ENCODE peak calls at places on chromosomes 7 and 10, in eight cellular contexts. P, N, Z, U, F, V, M and A are unnamed samples. For H3K27me3, the result is how much of the 10 kb centered on the place peaks cover.

GRCh38 chr10:10223129-10223528 is 794.5 kb upstream of the CELF2 start:
- DNase-seq in P (no peak), Z (no peak), V (no peak), M (no peak), N (no peak), U (no peak), F (no peak), A (no peak)

GRCh38 chr10:117699436-117700075 is 157.0 kb downstream of the EMX2 start:
- DNase-seq in P (no peak), N (no peak), Z (no peak), U (no peak), F (no peak), M (no peak), V (no peak), A (no peak)

GRCh38 chr7:5417106-5418071 is 6.2 kb downstream of the TNRC18 start:
- DNase-seq in F (peak), V (no peak), Z (no peak), M (no peak), N (no peak), U (peak), P (no peak), A (no peak)

GRCh38 chr7:116492654-116493109 is 6.9 kb upstream of the CAV2 start:
- DNase-seq in P (no peak), N (no peak), U (no peak), F (peak), Z (no peak), V (no peak), M (no peak), A (no peak)

GRCh38 chr7:119197872-119198527 is 973.5 kb downstream of the ANKRD7 start:
- DNase-seq in V (no peak), U (peak), Z (no peak), F (peak), M (no peak), N (no peak), P (peak), A (no peak)

GRCh38 chr10:78491812-78492211 is 458.1 kb downstream of the RPS24 start:
- DNase-seq in P (no peak), M (no peak), F (peak), N (no peak), U (no peak), V (no peak), Z (no peak), A (no peak)

GRCh38 chr7:47474937-47475879 is 106.7 kb downstream of the TNS3 start:
- DNase-seq in U (peak), Z (peak), N (peak), F (peak), M (peak), P (peak), V (peak), A (peak)

GRCh38 chr7:41029072-41029492 is 673.8 kb downstream of the INHBA start:
- DNase-seq in N (no peak), F (peak), Z (no peak), U (no peak), V (no peak), M (no peak), P (peak), A (no peak)

GRCh38 chr7:924541-925231 is 29.8 kb downstream of the ADAP1 start:
- DNase-seq in P (no peak), V (no peak), Z (peak), N (peak), M (no peak), U (peak), F (peak), A (peak)

GRCh38 chr10:12583891-12584595 is 234.7 kb downstream of the CAMK1D start:
- DNase-seq in U (no peak), M (no peak), Z (no peak), F (no peak), P (no peak), V (no peak), N (no peak), A (no peak)

GRCh38 chr10:88256013-88256680 is 327.0 kb downstream of the RNLS start:
- DNase-seq in U (no peak), N (peak), F (no peak), M (peak), P (no peak), V (no peak), Z (no peak), A (peak)

GRCh38 chr10:49328401-49329185 is 29.6 kb downstream of the C10orf71 start:
- DNase-seq in Z (peak), N (no peak), U (peak), P (no peak), V (no peak), M (no peak), F (no peak), A (peak)

GRCh38 chr7:38367301-38367700 is 93.9 kb upstream of the TARP start:
- DNase-seq in V (no peak), U (no peak), N (no peak), P (no peak), M (no peak), F (no peak), Z (no peak), A (no peak)

GRCh38 chr10:102140913-102141540 is 8.2 kb downstream of the PPRC1 start:
- DNase-seq in P (no peak), F (no peak), U (no peak), V (no peak), M (no peak), N (no peak), Z (no peak), A (no peak)

GRCh38 chr10:17673517-17674051 is 29.6 kb downstream of the STAM start:
- DNase-seq in V (no peak), Z (no peak), F (peak), N (no peak), U (no peak), M (peak), P (peak), A (no peak)

GRCh38 chr7:104664648-104665047 is 336.2 kb downstream of the LHFPL3 start:
- DNase-seq in U (no peak), M (no peak), P (no peak), N (no peak), F (no peak), Z (no peak), V (no peak), A (no peak)

GRCh38 chr10:18886102-18886501 is 162.5 kb upstream of the MALRD1 start:
- DNase-seq in V (no peak), U (no peak), M (no peak), P (no peak), F (peak), Z (no peak), N (no peak), A (no peak)

GRCh38 chr7:81075150-81075549 is 156.3 kb upstream of the SEMA3C start:
- DNase-seq in F (peak), Z (no peak), P (peak), M (no peak), N (no peak), U (no peak), V (no peak), A (no peak)

GRCh38 chr7:130954918-130955559 is 221.0 kb upstream of the KLF14 start:
- DNase-seq in Z (no peak), N (no peak), V (no peak), M (no peak), P (no peak), F (no peak), U (no peak), A (no peak)

GRCh38 chr7:157568071-157568784 is 231.4 kb downstream of the DNAJB6 start:
- DNase-seq in U (no peak), P (no peak), M (no peak), V (no peak), Z (no peak), F (no peak), N (no peak), A (peak)

GRCh38 chr10:80454526-80455460 is 683 bp downstream of the TSPAN14 start:
- DNase-seq in N (peak), U (peak), P (no peak), F (no peak), V (no peak), Z (peak), M (no peak), A (peak)

GRCh38 chr10:59674211-59674836 is 35.3 kb downstream of the SLC16A9 start:
- DNase-seq in Z (no peak), M (no peak), P (no peak), F (peak), U (no peak), N (peak), V (no peak), A (no peak)

GRCh38 chr10:17074548-17074860 is 55.1 kb downstream of the CUBN start:
- DNase-seq in P (no peak), V (no peak), F (peak), N (no peak), M (no peak), U (no peak), Z (no peak), A (no peak)

GRCh38 chr7:92489634-92490033 is 11.9 kb upstream of the ERVW-1 start:
- DNase-seq in N (no peak), F (peak), U (no peak), V (no peak), M (peak), Z (no peak), P (no peak), A (no peak)

GRCh38 chr10:4006848-4007247 is 221.8 kb upstream of the KLF6 start:
- DNase-seq in N (no peak), U (no peak), F (peak), V (no peak), P (no peak), Z (no peak), M (no peak), A (no peak)

GRCh38 chr7:79452495-79453265 is 787 bp downstream of the MAGI2 start:
- DNase-seq in M (no peak), F (peak), N (peak), P (no peak), Z (peak), U (no peak), V (no peak), A (peak)

GRCh38 chr10:110746969-110747608 is 103.0 kb downstream of the RBM20 start:
- DNase-seq in Z (no peak), N (no peak), U (no peak), F (no peak), M (no peak), P (no peak), V (no peak), A (no peak)

GRCh38 chr7:151416921-151417320 is 7.1 kb upstream of the WDR86 start:
- DNase-seq in F (no peak), V (no peak), U (no peak), Z (peak), M (no peak), P (no peak), N (peak), A (no peak)

GRCh38 chr10:77247076-77247561 is 390.5 kb downstream of the KCNMA1 start:
- DNase-seq in M (no peak), Z (no peak), P (no peak), N (no peak), U (no peak), V (no peak), F (peak), A (no peak)

GRCh38 chr10:59222788-59223187 is 46.3 kb downstream of the PHYHIPL start:
- DNase-seq in U (no peak), Z (no peak), F (peak), P (no peak), N (no peak), V (no peak), M (no peak), A (no peak)

GRCh38 chr10:118590334-118590733 is 5.1 kb downstream of the PRLHR start:
- DNase-seq in P (no peak), U (peak), Z (no peak), V (no peak), N (no peak), F (no peak), M (no peak), A (no peak)

GRCh38 chr10:124000792-124001201 is 92.6 kb downstream of the CHST15 start:
- DNase-seq in M (no peak), P (no peak), U (no peak), V (no peak), N (no peak), Z (no peak), F (no peak), A (no peak)

GRCh38 chr7:5701085-5701914 is 80.2 kb downstream of the RNF216 start:
- DNase-seq in N (no peak), F (peak), P (no peak), V (no peak), M (no peak), Z (no peak), U (no peak), A (no peak)

GRCh38 chr10:12564173-12564572 is 214.8 kb downstream of the CAMK1D start:
- DNase-seq in Z (no peak), P (no peak), N (no peak), U (no peak), M (no peak), F (peak), V (no peak), A (no peak)

GRCh38 chr7:73809454-73810090 is 21.2 kb upstream of the CLDN4 start:
- DNase-seq in Z (peak), M (no peak), P (peak), U (no peak), N (no peak), V (no peak), F (no peak), A (no peak)

GRCh38 chr7:48090095-48090805 is 1.2 kb downstream of the UPP1 start:
- DNase-seq in Z (no peak), P (no peak), U (no peak), V (no peak), F (peak), M (no peak), N (no peak), A (peak)

GRCh38 chr7:93690021-93690420 is 115.5 kb upstream of the CALCR start:
- DNase-seq in V (no peak), U (no peak), M (no peak), F (no peak), N (no peak), Z (no peak), P (no peak), A (no peak)

GRCh38 chr7:93697901-93698300 is 123.4 kb upstream of the CALCR start:
- DNase-seq in P (no peak), N (no peak), Z (no peak), U (no peak), M (no peak), F (no peak), V (no peak), A (no peak)

DNA sequence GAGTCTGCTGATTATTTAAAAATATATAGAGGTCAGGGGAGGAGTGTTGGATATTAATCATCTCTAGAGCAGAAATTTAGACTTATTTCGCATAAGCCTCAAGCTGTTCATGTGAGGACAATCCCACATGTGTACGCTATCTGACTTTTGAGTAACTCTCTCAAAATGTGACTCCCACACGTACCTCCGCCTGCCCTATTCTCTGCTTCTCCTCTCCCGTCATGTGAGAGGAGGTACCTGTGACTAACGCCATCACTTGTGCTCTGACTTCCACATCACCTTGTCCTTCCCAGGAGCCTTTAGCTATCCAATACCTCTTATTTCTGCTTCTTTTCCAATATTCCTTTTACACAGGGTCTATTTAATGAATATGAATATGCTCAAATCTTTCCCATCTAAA is 119.3 kb upstream of the CALCR start:
- DNase-seq in N (no peak), F (no peak), U (no peak), Z (no peak), P (no peak), M (no peak), V (no peak), A (no peak)
- H3K27me3 ChIP-seq in N (under half), F (under half), U (under half), Z (under half), P (under half), M (under half), V (under half), A (under half)

DNA sequence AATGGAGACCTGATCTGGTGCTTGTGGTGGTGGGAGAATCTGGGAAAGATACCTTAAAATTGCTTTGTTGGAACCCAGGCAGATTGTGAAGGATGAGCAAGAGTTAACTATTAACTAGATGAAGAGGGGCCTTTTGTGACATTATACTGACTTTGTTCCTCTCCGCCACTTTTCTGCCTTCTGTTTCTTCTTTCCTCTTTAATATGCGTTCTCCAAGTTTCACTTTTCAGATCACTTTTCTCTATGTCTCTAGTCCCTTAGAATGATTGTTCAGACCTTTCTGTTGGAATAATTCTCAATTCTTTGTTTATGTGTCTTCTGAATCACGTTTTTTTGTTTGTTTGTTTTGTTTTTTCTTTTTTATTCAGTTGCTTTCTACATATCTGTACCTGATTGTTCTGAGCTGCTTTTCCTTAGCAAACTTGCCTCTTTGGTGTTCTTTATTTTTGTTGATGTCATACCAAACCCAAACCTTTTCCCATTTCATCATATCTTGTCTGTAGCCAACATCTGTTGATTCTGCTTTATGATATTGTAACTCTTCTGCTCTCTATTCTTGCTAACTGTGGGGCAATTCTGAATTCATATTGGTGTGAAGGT is 2.8 kb downstream of the BMPR1A start:
- DNase-seq in V (no peak), N (no peak), Z (no peak), M (no peak), P (no peak), F (peak), U (no peak), A (no peak)
- TF ChIP-seq POLR2A in V (no peak), N (no peak), Z (no peak), M (no peak), P (no peak), F (no peak), U (no peak), A (no peak)

GRCh38 chr10:46028584-46029570 is 1.5 kb downstream of the NCOA4 start:
- DNase-seq in V (no peak), M (no peak), Z (no peak), F (peak), U (no peak), P (peak), N (no peak), A (no peak)
- H3K27ac ChIP-seq in V (no peak), M (peak), Z (peak), F (no peak), U (peak), P (peak), N (peak), A (peak)

GRCh38 chr7:72213081-72213480 is 199.1 kb downstream of the CALN1 start:
- DNase-seq in V (no peak), Z (no peak), F (no peak), P (no peak), U (no peak), M (no peak), N (no peak), A (no peak)
- H3K27me3 ChIP-seq in V (under half), Z (under half), F (under half), P (under half), U (under half), M (under half), N (under half), A (under half)

GRCh38 chr10:98446121-98446655 is 547 bp downstream of the HPS1 start:
- DNase-seq in F (peak), U (peak), N (peak), M (no peak), Z (no peak), P (no peak), V (no peak), A (peak)

GRCh38 chr10:98444314-98445006 is 2.3 kb downstream of the HPS1 start:
- DNase-seq in M (no peak), N (no peak), P (no peak), V (no peak), Z (no peak), F (no peak), U (no peak), A (no peak)

GRCh38 chr10:98445200-98445812 is 1.4 kb downstream of the HPS1 start:
- DNase-seq in F (no peak), V (no peak), Z (no peak), N (no peak), P (no peak), M (no peak), U (no peak), A (no peak)

GRCh38 chr10:98449287-98449686 is 2.6 kb upstream of the HPS1 start:
- DNase-seq in U (no peak), F (no peak), M (no peak), V (no peak), Z (no peak), N (no peak), P (no peak), A (no peak)

DNA sequence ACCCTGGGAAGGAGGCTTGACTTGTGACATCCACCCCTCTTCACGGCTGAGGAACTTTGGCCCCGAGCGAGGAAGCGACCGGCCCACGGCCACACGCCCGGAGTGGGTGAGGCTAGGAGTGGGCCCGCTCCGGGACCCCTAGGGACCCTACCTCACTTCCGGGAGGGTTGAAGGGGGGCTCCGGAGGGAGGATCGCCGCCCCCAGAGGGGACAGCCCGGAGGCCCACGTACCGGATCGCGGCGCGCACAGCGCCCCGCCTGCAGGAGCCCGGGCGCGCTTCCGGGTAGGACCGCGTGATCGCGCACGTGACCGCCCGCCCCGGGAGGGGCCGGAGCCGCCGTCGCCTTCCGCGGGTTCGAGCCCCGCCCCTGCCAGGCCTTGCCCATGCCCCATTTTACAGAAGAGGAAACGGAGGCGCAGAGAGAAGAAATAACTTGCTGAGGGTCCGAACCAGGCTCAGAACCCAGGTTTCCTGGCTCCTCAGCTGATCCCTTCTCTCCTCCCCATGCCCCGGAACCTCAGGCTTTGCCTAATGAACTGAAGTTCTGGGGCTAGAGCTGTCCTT is at the start of gene HPS1:
- DNase-seq in P (no peak), U (peak), N (peak), F (peak), M (peak), Z (peak), V (no peak), A (peak)
- TF ChIP-seq POLR2A in P (peak), U (no peak), N (peak), F (peak), M (peak), Z (peak), V (peak), A (peak)